ENCODE peak calls at places on chromosomes 3 and 15, in eight cellular contexts. One of them, this sample, is unnamed.
A peak's percentile ranks its signal among the peaks of the same experiment; 100 is the strongest.

GRCh38 chr3:172047567-172048115 is 8.3 kb downstream of the FNDC3B start:
- DNase-seq in GOT3: no peak
- DNase-seq in activated CD4-positive, alpha-beta T cell treated with anti-CD3 and anti-CD28 coated beads, Interleukin-2, amount 50 U/mL, for 48 hours: no peak
- DNase-seq in B cell: no peak
- DNase-seq in activated gamma-delta T cell treated with Interleukin-2 at 50 U/mL for 16 hours: no peak
- DNase-seq in fibroblast of the conjunctiva: no peak
- DNase-seq in AG09309: no peak
- DNase-seq in T-cell: no peak
- DNase-seq in this sample: no peak

GRCh38 chr15:84750583-84751092 is 2.2 kb downstream of the ZNF592 start:
- DNase-seq in activated gamma-delta T cell treated with Interleukin-2 at 50 U/mL for 16 hours: no peak
- DNase-seq in GOT3: no peak
- DNase-seq in fibroblast of the conjunctiva: no peak
- DNase-seq in activated CD4-positive, alpha-beta T cell treated with anti-CD3 and anti-CD28 coated beads, Interleukin-2, amount 50 U/mL, for 48 hours: no peak
- DNase-seq in B cell: peak; percentile 71
- DNase-seq in T-cell: no peak
- DNase-seq in AG09309: no peak
- DNase-seq in this sample: no peak

GRCh38 chr15:28960979-28961378 is 75.2 kb downstream of the APBA2 start:
- DNase-seq in GOT3: no peak
- DNase-seq in fibroblast of the conjunctiva: no peak
- DNase-seq in B cell: no peak
- DNase-seq in T-cell: no peak
- DNase-seq in activated CD4-positive, alpha-beta T cell treated with anti-CD3 and anti-CD28 coated beads, Interleukin-2, amount 50 U/mL, for 48 hours: no peak
- DNase-seq in activated gamma-delta T cell treated with Interleukin-2 at 50 U/mL for 16 hours: no peak
- DNase-seq in AG09309: peak; percentile 21
- DNase-seq in this sample: peak; percentile 94

GRCh38 chr3:94176886-94177285 is 114.0 kb downstream of the NSUN3 start:
- DNase-seq in fibroblast of the conjunctiva: no peak
- DNase-seq in T-cell: no peak
- DNase-seq in activated gamma-delta T cell treated with Interleukin-2 at 50 U/mL for 16 hours: no peak
- DNase-seq in B cell: no peak
- DNase-seq in activated CD4-positive, alpha-beta T cell treated with anti-CD3 and anti-CD28 coated beads, Interleukin-2, amount 50 U/mL, for 48 hours: no peak
- DNase-seq in GOT3: no peak
- DNase-seq in AG09309: no peak
- DNase-seq in this sample: no peak

GRCh38 chr3:14488286-14489036 is 51.7 kb downstream of the GRIP2 start:
- DNase-seq in activated CD4-positive, alpha-beta T cell treated with anti-CD3 and anti-CD28 coated beads, Interleukin-2, amount 50 U/mL, for 48 hours: no peak
- DNase-seq in B cell: no peak
- DNase-seq in T-cell: no peak
- DNase-seq in activated gamma-delta T cell treated with Interleukin-2 at 50 U/mL for 16 hours: no peak
- DNase-seq in GOT3: no peak
- DNase-seq in AG09309: no peak
- DNase-seq in fibroblast of the conjunctiva: no peak
- DNase-seq in this sample: no peak

GRCh38 chr3:125186800-125187598 is 25.5 kb downstream of the SLC12A8 start:
- DNase-seq in T-cell: no peak
- DNase-seq in activated CD4-positive, alpha-beta T cell treated with anti-CD3 and anti-CD28 coated beads, Interleukin-2, amount 50 U/mL, for 48 hours: no peak
- DNase-seq in fibroblast of the conjunctiva: no peak
- DNase-seq in B cell: no peak
- DNase-seq in AG09309: no peak
- DNase-seq in GOT3: no peak
- DNase-seq in activated gamma-delta T cell treated with Interleukin-2 at 50 U/mL for 16 hours: no peak
- DNase-seq in this sample: no peak

GRCh38 chr15:64017082-64017588 is 29.1 kb downstream of the DAPK2 start:
- DNase-seq in B cell: no peak
- DNase-seq in T-cell: no peak
- DNase-seq in AG09309: no peak
- DNase-seq in GOT3: no peak
- DNase-seq in activated CD4-positive, alpha-beta T cell treated with anti-CD3 and anti-CD28 coated beads, Interleukin-2, amount 50 U/mL, for 48 hours: no peak
- DNase-seq in fibroblast of the conjunctiva: no peak
- DNase-seq in activated gamma-delta T cell treated with Interleukin-2 at 50 U/mL for 16 hours: no peak
- DNase-seq in this sample: no peak

GRCh38 chr3:123383101-123384053 is 65.5 kb downstream of the ADCY5 start:
- DNase-seq in T-cell: no peak
- DNase-seq in fibroblast of the conjunctiva: no peak
- DNase-seq in GOT3: no peak
- DNase-seq in activated gamma-delta T cell treated with Interleukin-2 at 50 U/mL for 16 hours: no peak
- DNase-seq in B cell: no peak
- DNase-seq in AG09309: no peak
- DNase-seq in activated CD4-positive, alpha-beta T cell treated with anti-CD3 and anti-CD28 coated beads, Interleukin-2, amount 50 U/mL, for 48 hours: no peak
- DNase-seq in this sample: no peak

GRCh38 chr15:41848595-41848994 is 9.9 kb downstream of the PLA2G4B start:
- DNase-seq in AG09309: no peak
- DNase-seq in T-cell: no peak
- DNase-seq in B cell: no peak
- DNase-seq in activated gamma-delta T cell treated with Interleukin-2 at 50 U/mL for 16 hours: no peak
- DNase-seq in fibroblast of the conjunctiva: no peak
- DNase-seq in GOT3: no peak
- DNase-seq in activated CD4-positive, alpha-beta T cell treated with anti-CD3 and anti-CD28 coated beads, Interleukin-2, amount 50 U/mL, for 48 hours: peak; percentile 62
- DNase-seq in this sample: peak; percentile 13

GRCh38 chr3:73056365-73057150 is 4.9 kb upstream of the EBLN2 start:
- DNase-seq in GOT3: no peak
- DNase-seq in B cell: peak; percentile 26
- DNase-seq in fibroblast of the conjunctiva: peak; percentile 66
- DNase-seq in activated CD4-positive, alpha-beta T cell treated with anti-CD3 and anti-CD28 coated beads, Interleukin-2, amount 50 U/mL, for 48 hours: no peak
- DNase-seq in activated gamma-delta T cell treated with Interleukin-2 at 50 U/mL for 16 hours: no peak
- DNase-seq in T-cell: no peak
- DNase-seq in AG09309: peak; percentile 25
- DNase-seq in this sample: peak; percentile 71

GRCh38 chr15:78212008-78212407 is 22.4 kb downstream of the ACSBG1 start:
- DNase-seq in activated gamma-delta T cell treated with Interleukin-2 at 50 U/mL for 16 hours: no peak
- DNase-seq in T-cell: no peak
- DNase-seq in fibroblast of the conjunctiva: no peak
- DNase-seq in GOT3: no peak
- DNase-seq in AG09309: no peak
- DNase-seq in B cell: no peak
- DNase-seq in activated CD4-positive, alpha-beta T cell treated with anti-CD3 and anti-CD28 coated beads, Interleukin-2, amount 50 U/mL, for 48 hours: no peak
- DNase-seq in this sample: no peak

GRCh38 chr3:15271785-15272381 is 60.5 kb downstream of the SH3BP5 start:
- DNase-seq in activated CD4-positive, alpha-beta T cell treated with anti-CD3 and anti-CD28 coated beads, Interleukin-2, amount 50 U/mL, for 48 hours: peak; percentile 67
- DNase-seq in T-cell: peak; percentile 79
- DNase-seq in B cell: peak; percentile 89
- DNase-seq in AG09309: no peak
- DNase-seq in GOT3: no peak
- DNase-seq in fibroblast of the conjunctiva: no peak
- DNase-seq in activated gamma-delta T cell treated with Interleukin-2 at 50 U/mL for 16 hours: peak; percentile 77
- DNase-seq in this sample: no peak

GRCh38 chr15:91116379-91117067 is 16.5 kb downstream of the SV2B start:
- DNase-seq in T-cell: no peak
- DNase-seq in B cell: no peak
- DNase-seq in activated CD4-positive, alpha-beta T cell treated with anti-CD3 and anti-CD28 coated beads, Interleukin-2, amount 50 U/mL, for 48 hours: no peak
- DNase-seq in AG09309: no peak
- DNase-seq in GOT3: no peak
- DNase-seq in activated gamma-delta T cell treated with Interleukin-2 at 50 U/mL for 16 hours: no peak
- DNase-seq in fibroblast of the conjunctiva: no peak
- DNase-seq in this sample: peak; percentile 2

GRCh38 chr15:67917636-67918035 is 77.8 kb upstream of the RNU6-1 start:
- DNase-seq in AG09309: no peak
- DNase-seq in B cell: no peak
- DNase-seq in activated CD4-positive, alpha-beta T cell treated with anti-CD3 and anti-CD28 coated beads, Interleukin-2, amount 50 U/mL, for 48 hours: no peak
- DNase-seq in GOT3: no peak
- DNase-seq in fibroblast of the conjunctiva: no peak
- DNase-seq in activated gamma-delta T cell treated with Interleukin-2 at 50 U/mL for 16 hours: no peak
- DNase-seq in T-cell: no peak
- DNase-seq in this sample: no peak

GRCh38 chr15:28975766-28976179 is 90.0 kb downstream of the APBA2 start:
- DNase-seq in activated gamma-delta T cell treated with Interleukin-2 at 50 U/mL for 16 hours: peak; percentile 77
- DNase-seq in GOT3: no peak
- DNase-seq in T-cell: peak; percentile 77
- DNase-seq in fibroblast of the conjunctiva: no peak
- DNase-seq in B cell: peak; percentile 13
- DNase-seq in activated CD4-positive, alpha-beta T cell treated with anti-CD3 and anti-CD28 coated beads, Interleukin-2, amount 50 U/mL, for 48 hours: peak; percentile 58
- DNase-seq in AG09309: peak; percentile 5
- DNase-seq in this sample: peak; percentile 71

GRCh38 chr15:44157679-44158078 is 37.4 kb downstream of the FRMD5 start:
- DNase-seq in activated CD4-positive, alpha-beta T cell treated with anti-CD3 and anti-CD28 coated beads, Interleukin-2, amount 50 U/mL, for 48 hours: no peak
- DNase-seq in T-cell: no peak
- DNase-seq in GOT3: no peak
- DNase-seq in B cell: no peak
- DNase-seq in activated gamma-delta T cell treated with Interleukin-2 at 50 U/mL for 16 hours: no peak
- DNase-seq in fibroblast of the conjunctiva: peak; percentile 31
- DNase-seq in AG09309: peak; percentile 73
- DNase-seq in this sample: peak; percentile 64

GRCh38 chr15:51869074-51869425 is 39.6 kb downstream of the TMOD3 start:
- DNase-seq in AG09309: peak; percentile 34
- DNase-seq in B cell: no peak
- DNase-seq in GOT3: no peak
- DNase-seq in activated CD4-positive, alpha-beta T cell treated with anti-CD3 and anti-CD28 coated beads, Interleukin-2, amount 50 U/mL, for 48 hours: no peak
- DNase-seq in fibroblast of the conjunctiva: no peak
- DNase-seq in T-cell: no peak
- DNase-seq in activated gamma-delta T cell treated with Interleukin-2 at 50 U/mL for 16 hours: no peak
- DNase-seq in this sample: peak; percentile 70

GRCh38 chr15:71777216-71777943 is 33.0 kb upstream of the NR2E3 start:
- DNase-seq in activated gamma-delta T cell treated with Interleukin-2 at 50 U/mL for 16 hours: no peak
- DNase-seq in GOT3: no peak
- DNase-seq in activated CD4-positive, alpha-beta T cell treated with anti-CD3 and anti-CD28 coated beads, Interleukin-2, amount 50 U/mL, for 48 hours: no peak
- DNase-seq in T-cell: no peak
- DNase-seq in AG09309: no peak
- DNase-seq in B cell: no peak
- DNase-seq in fibroblast of the conjunctiva: no peak
- DNase-seq in this sample: no peak

GRCh38 chr15:47429376-47429775 is 287.9 kb upstream of the SEMA6D start:
- DNase-seq in activated gamma-delta T cell treated with Interleukin-2 at 50 U/mL for 16 hours: no peak
- DNase-seq in T-cell: no peak
- DNase-seq in fibroblast of the conjunctiva: no peak
- DNase-seq in GOT3: no peak
- DNase-seq in activated CD4-positive, alpha-beta T cell treated with anti-CD3 and anti-CD28 coated beads, Interleukin-2, amount 50 U/mL, for 48 hours: no peak
- DNase-seq in B cell: no peak
- DNase-seq in AG09309: no peak
- DNase-seq in this sample: peak; percentile 34

GRCh38 chr3:21140785-21141184 is 610.2 kb downstream of the ZNF385D start:
- DNase-seq in activated gamma-delta T cell treated with Interleukin-2 at 50 U/mL for 16 hours: no peak
- DNase-seq in GOT3: no peak
- DNase-seq in T-cell: no peak
- DNase-seq in B cell: no peak
- DNase-seq in activated CD4-positive, alpha-beta T cell treated with anti-CD3 and anti-CD28 coated beads, Interleukin-2, amount 50 U/mL, for 48 hours: no peak
- DNase-seq in AG09309: no peak
- DNase-seq in fibroblast of the conjunctiva: no peak
- DNase-seq in this sample: no peak

GRCh38 chr3:65343031-65343430 is 655.2 kb upstream of the ADAMTS9 start:
- DNase-seq in fibroblast of the conjunctiva: no peak
- DNase-seq in T-cell: no peak
- DNase-seq in GOT3: no peak
- DNase-seq in B cell: no peak
- DNase-seq in activated CD4-positive, alpha-beta T cell treated with anti-CD3 and anti-CD28 coated beads, Interleukin-2, amount 50 U/mL, for 48 hours: no peak
- DNase-seq in AG09309: no peak
- DNase-seq in activated gamma-delta T cell treated with Interleukin-2 at 50 U/mL for 16 hours: no peak
- DNase-seq in this sample: no peak

GRCh38 chr3:23548706-23549105 is 257.0 kb upstream of the UBE2E1 start:
- DNase-seq in activated gamma-delta T cell treated with Interleukin-2 at 50 U/mL for 16 hours: no peak
- DNase-seq in AG09309: no peak
- DNase-seq in B cell: no peak
- DNase-seq in activated CD4-positive, alpha-beta T cell treated with anti-CD3 and anti-CD28 coated beads, Interleukin-2, amount 50 U/mL, for 48 hours: no peak
- DNase-seq in fibroblast of the conjunctiva: no peak
- DNase-seq in T-cell: no peak
- DNase-seq in GOT3: no peak
- DNase-seq in this sample: peak; percentile 19

GRCh38 chr3:34298668-34299067 is 500.2 kb downstream of the PDCD6IP start:
- DNase-seq in fibroblast of the conjunctiva: no peak
- DNase-seq in GOT3: no peak
- DNase-seq in activated CD4-positive, alpha-beta T cell treated with anti-CD3 and anti-CD28 coated beads, Interleukin-2, amount 50 U/mL, for 48 hours: no peak
- DNase-seq in B cell: no peak
- DNase-seq in AG09309: no peak
- DNase-seq in T-cell: no peak
- DNase-seq in activated gamma-delta T cell treated with Interleukin-2 at 50 U/mL for 16 hours: no peak
- DNase-seq in this sample: no peak

GRCh38 chr3:188292827-188293226 is 138.9 kb downstream of the LPP start:
- DNase-seq in T-cell: no peak
- DNase-seq in activated gamma-delta T cell treated with Interleukin-2 at 50 U/mL for 16 hours: no peak
- DNase-seq in activated CD4-positive, alpha-beta T cell treated with anti-CD3 and anti-CD28 coated beads, Interleukin-2, amount 50 U/mL, for 48 hours: no peak
- DNase-seq in fibroblast of the conjunctiva: no peak
- DNase-seq in GOT3: no peak
- DNase-seq in AG09309: no peak
- DNase-seq in B cell: no peak
- DNase-seq in this sample: no peak

This sample was measured in fibroblast of villous mesenchyme.